ENCODE peak calls at places on chromosomes 4 and X, in eight cellular contexts. O is IMR-90, M is adrenal gland, V is endothelial cell of umbilical vein, J is HCT116, C is ovary, A is NB4, G is transverse colon. P is an unnamed sample.

GRCh38 chr4:13481569-13481968 is 2.6 kb downstream of the RAB28 start:
- DNase-seq in O (peak), G (no peak), M (no peak), A (peak), C (no peak), J (no peak), V (peak), P (peak)

GRCh38 chr4:55879224-55879623 is 25.8 kb downstream of the EXOC1 start:
- DNase-seq in O (no peak), G (no peak), J (no peak), V (no peak), A (no peak), M (no peak), C (no peak), P (no peak)

GRCh38 chrX:110123331-110123782 is 120.4 kb downstream of the TMEM164 start:
- DNase-seq in M (no peak), C (no peak), A (peak), O (no peak), J (no peak), V (no peak), G (no peak), P (no peak)

GRCh38 chr4:4853921-4854648 is 5.4 kb upstream of the MSX1 start:
- DNase-seq in O (no peak), J (no peak), V (no peak), M (no peak), G (no peak), A (no peak), C (no peak), P (no peak)

GRCh38 chr4:38728651-38729141 is 54.1 kb downstream of the TLR10 start:
- DNase-seq in M (no peak), O (no peak), V (no peak), G (peak), C (no peak), A (peak), J (peak), P (peak)

GRCh38 chr4:110869862-110870577 is 247.1 kb upstream of the PITX2 start:
- DNase-seq in J (peak), O (peak), C (no peak), V (peak), G (no peak), M (no peak), A (no peak), P (no peak)

GRCh38 chr4:186587416-186588018 is 32.1 kb upstream of the MTNR1A start:
- DNase-seq in V (peak), O (peak), C (peak), J (peak), G (peak), A (peak), M (peak), P (peak)

GRCh38 chr4:40769266-40769665 is 19.5 kb downstream of the NSUN7 start:
- DNase-seq in M (no peak), V (no peak), C (no peak), A (no peak), G (no peak), O (peak), J (no peak), P (no peak)

GRCh38 chrX:87755493-87755892 is 237.9 kb downstream of the KLHL4 start:
- DNase-seq in J (no peak), V (no peak), M (no peak), O (no peak), A (no peak), C (no peak), G (no peak), P (no peak)

GRCh38 chrX:3144651-3145050 is 103.4 kb downstream of the ARSF start:
- DNase-seq in C (no peak), O (no peak), J (no peak), V (no peak), G (no peak), A (no peak), M (no peak), P (no peak)

GRCh38 chr4:47061435-47061834 is 30.1 kb downstream of the GABRB1 start:
- DNase-seq in O (peak), J (no peak), M (no peak), A (no peak), V (no peak), G (no peak), C (no peak), P (no peak)

GRCh38 chr4:6362243-6362885 is 92.7 kb downstream of the WFS1 start:
- DNase-seq in G (no peak), O (no peak), A (no peak), C (no peak), M (no peak), J (no peak), V (no peak), P (no peak)

GRCh38 chr4:4818440-4819212 is 40.8 kb upstream of the MSX1 start:
- DNase-seq in V (no peak), G (no peak), J (no peak), O (no peak), A (no peak), M (no peak), C (no peak), P (no peak)

GRCh38 chr4:4852591-4853362 is 6.7 kb upstream of the MSX1 start:
- DNase-seq in M (no peak), G (no peak), J (no peak), A (no peak), O (peak), C (peak), V (peak), P (no peak)

GRCh38 chr4:17276821-17277220 is 235.1 kb downstream of the QDPR start:
- DNase-seq in O (peak), G (no peak), A (no peak), J (no peak), V (peak), M (no peak), C (peak), P (no peak)

GRCh38 chr4:149914521-149915115 is 99.0 kb upstream of the IQCM start:
- DNase-seq in J (peak), C (no peak), G (peak), A (peak), M (peak), V (peak), O (peak), P (peak)

GRCh38 chrX:129540068-129540653 is at the start of gene OCRL:
- DNase-seq in G (peak), O (peak), M (peak), V (peak), J (peak), A (peak), C (peak), P (peak)

GRCh38 chr4:67549123-67549522 is 3.8 kb upstream of the CENPC start:
- DNase-seq in A (peak), J (no peak), M (no peak), O (no peak), V (peak), C (no peak), G (no peak), P (peak)

GRCh38 chr4:52550186-52550585 is 108.9 kb downstream of the USP46 start:
- DNase-seq in C (no peak), G (no peak), M (no peak), A (no peak), O (no peak), J (no peak), V (no peak), P (no peak)

GRCh38 chr4:55132775-55133174 is 7.4 kb upstream of the KDR start:
- DNase-seq in G (no peak), V (no peak), C (no peak), O (no peak), A (no peak), M (no peak), J (no peak), P (no peak)

GRCh38 chr4:76125816-76126215 is 22.4 kb downstream of the NUP54 start:
- DNase-seq in G (no peak), V (no peak), A (no peak), J (no peak), M (no peak), C (no peak), O (no peak), P (peak)

GRCh38 chrX:117458243-117458968 is 658.2 kb downstream of the KLHL13 start:
- DNase-seq in J (no peak), A (no peak), O (no peak), G (no peak), V (no peak), C (no peak), M (no peak), P (no peak)

GRCh38 chrX:96447161-96447560 is 237.5 kb upstream of the DIAPH2 start:
- DNase-seq in G (no peak), O (no peak), J (no peak), A (no peak), C (no peak), M (no peak), V (no peak), P (no peak)

GRCh38 chrX:130100180-130100579 is 10.1 kb downstream of the ELF4 start:
- DNase-seq in V (no peak), C (peak), J (no peak), M (peak), G (peak), A (no peak), O (no peak), P (no peak)

GRCh38 chr4:143184217-143184502 is 557 bp upstream of the USP38 start:
- DNase-seq in J (no peak), V (no peak), G (no peak), A (no peak), M (no peak), C (no peak), O (no peak), P (no peak)

GRCh38 chr4:114964016-114964415 is 149.4 kb downstream of the NDST4 start:
- DNase-seq in M (no peak), J (no peak), C (no peak), A (no peak), O (no peak), V (no peak), G (no peak), P (no peak)

GRCh38 chr4:153764611-153765368 is 5.0 kb upstream of the RNF175 start:
- DNase-seq in J (no peak), V (no peak), M (no peak), C (no peak), G (no peak), A (peak), O (no peak), P (no peak)

GRCh38 chrX:69028761-69029120 is 136.5 kb downstream of the PJA1 start:
- DNase-seq in V (no peak), C (no peak), A (no peak), O (no peak), J (no peak), M (no peak), G (no peak), P (no peak)

GRCh38 chr4:108619372-108620100 is 840 bp upstream of the RPL34 start:
- DNase-seq in A (no peak), G (no peak), C (no peak), V (no peak), O (no peak), J (no peak), M (no peak), P (peak)

GRCh38 chrX:41233988-41234387 is 100.0 kb upstream of the DDX3X start:
- DNase-seq in V (no peak), C (no peak), M (no peak), G (no peak), J (no peak), O (no peak), A (no peak), P (no peak)

GRCh38 chr4:67573193-67573592 is 14.7 kb downstream of the STAP1 start:
- DNase-seq in V (no peak), G (no peak), M (no peak), J (no peak), C (no peak), A (no peak), O (no peak), P (no peak)

GRCh38 chrX:69503228-69503834 is 795 bp upstream of the NALF2 start:
- DNase-seq in A (no peak), G (no peak), C (no peak), M (peak), O (no peak), J (peak), V (no peak), P (no peak)

GRCh38 chr4:104901438-104901837 is 245.2 kb upstream of the TET2 start:
- DNase-seq in C (no peak), O (no peak), J (peak), A (peak), M (no peak), V (no peak), G (no peak), P (no peak)

GRCh38 chr4:2914220-2915126 is 48.7 kb downstream of the NOP14 start:
- DNase-seq in M (no peak), A (no peak), V (no peak), C (no peak), O (no peak), J (no peak), G (no peak), P (no peak)

GRCh38 chrX:6223516-6223915 is 5.2 kb downstream of the NLGN4X start:
- DNase-seq in J (no peak), C (no peak), O (no peak), V (no peak), G (no peak), A (no peak), M (no peak), P (no peak)

GRCh38 chrX:13050151-13050550 is 5.7 kb upstream of the FAM9C start:
- DNase-seq in V (no peak), A (no peak), O (no peak), M (no peak), J (no peak), G (no peak), C (no peak), P (no peak)

GRCh38 chr4:139704915-139705485 is 39.4 kb downstream of the MGST2 start:
- DNase-seq in A (peak), V (peak), J (peak), C (no peak), M (no peak), O (peak), G (no peak), P (peak)
- TF ChIP-seq POLR2A in A (no peak), V (no peak), J (no peak), C (no peak), M (no peak), O (no peak), G (no peak), P (no peak)

GRCh38 chr4:123398151-123398802 is 1.7 kb downstream of the SPRY1 start:
- DNase-seq in C (peak), O (peak), G (peak), J (peak), M (peak), A (peak), V (peak), P (peak)
- TF ChIP-seq POLR2A in C (peak), O (no peak), G (no peak), J (no peak), M (peak), A (peak), V (no peak), P (peak)

DNA sequence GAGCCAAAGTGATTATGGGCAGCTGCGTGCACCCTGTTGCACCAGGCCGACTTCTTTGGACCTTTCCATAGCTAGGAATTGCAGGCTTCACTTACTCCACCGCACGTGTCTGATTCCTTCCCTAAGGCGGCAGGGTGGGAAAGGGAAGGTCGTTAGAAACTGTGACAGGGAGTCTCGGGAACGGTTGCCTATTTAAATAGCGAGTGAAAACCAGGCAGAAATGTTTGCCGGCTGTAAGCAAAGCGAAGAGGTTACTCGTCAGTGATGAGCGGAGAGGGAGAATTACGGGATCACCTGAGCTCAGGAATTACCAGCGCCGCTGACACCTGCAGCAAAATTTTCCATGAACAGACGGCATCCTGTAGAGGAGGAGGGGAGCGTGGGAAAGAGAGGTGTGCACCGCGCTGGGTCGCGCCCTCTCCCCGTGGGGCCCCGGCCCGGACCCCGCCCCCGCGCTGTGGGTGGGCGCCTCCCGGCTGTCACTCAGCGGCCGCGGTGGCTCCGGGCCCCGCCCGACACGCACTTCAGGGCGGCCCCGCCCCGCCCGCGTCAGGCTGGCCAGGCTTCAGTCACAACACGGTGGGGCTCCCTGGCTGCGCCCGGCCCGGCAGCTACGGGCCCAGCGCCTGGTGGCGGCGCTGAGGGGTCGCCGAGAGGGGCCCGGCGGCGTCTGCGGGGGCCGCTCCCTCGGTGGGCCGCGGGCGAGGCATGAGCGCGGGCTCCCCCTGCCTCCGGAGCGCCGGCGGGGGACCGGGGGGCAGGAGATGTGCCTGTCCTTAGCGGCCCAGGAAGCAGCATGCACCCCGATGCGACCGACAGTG is at the start of gene SNX25:
- DNase-seq in J (peak), O (peak), C (peak), G (peak), M (peak), V (peak), A (peak), P (peak)
- TF ChIP-seq POLR2A in J (peak), O (peak), C (peak), G (peak), M (peak), V (peak), A (peak), P (peak)

DNA sequence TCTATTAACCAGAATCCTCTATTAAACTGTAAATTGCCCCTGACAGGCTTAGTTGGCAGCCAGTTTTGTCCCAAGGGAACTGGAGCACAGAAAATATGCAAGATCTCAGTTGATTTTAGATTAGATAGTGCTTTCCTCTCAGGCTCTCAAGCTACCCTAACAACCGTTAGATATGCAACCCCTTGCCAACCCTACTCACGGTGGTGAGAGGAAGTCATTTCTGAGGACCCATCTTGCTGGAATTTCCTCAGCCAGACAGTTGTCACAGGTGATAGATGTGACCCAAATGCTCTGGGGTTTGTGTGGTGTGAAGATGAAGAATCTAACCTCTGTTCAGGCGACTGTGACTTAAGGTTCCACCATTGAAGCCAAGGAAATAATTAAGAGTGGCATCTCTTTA is 447.1 kb downstream of the MID1IP1 start:
- DNase-seq in M (no peak), J (no peak), V (no peak), C (no peak), A (no peak), G (no peak), O (no peak), P (no peak)
- TF ChIP-seq POLR2A in M (no peak), J (no peak), V (no peak), C (no peak), A (no peak), G (no peak), O (no peak), P (no peak)

DNA sequence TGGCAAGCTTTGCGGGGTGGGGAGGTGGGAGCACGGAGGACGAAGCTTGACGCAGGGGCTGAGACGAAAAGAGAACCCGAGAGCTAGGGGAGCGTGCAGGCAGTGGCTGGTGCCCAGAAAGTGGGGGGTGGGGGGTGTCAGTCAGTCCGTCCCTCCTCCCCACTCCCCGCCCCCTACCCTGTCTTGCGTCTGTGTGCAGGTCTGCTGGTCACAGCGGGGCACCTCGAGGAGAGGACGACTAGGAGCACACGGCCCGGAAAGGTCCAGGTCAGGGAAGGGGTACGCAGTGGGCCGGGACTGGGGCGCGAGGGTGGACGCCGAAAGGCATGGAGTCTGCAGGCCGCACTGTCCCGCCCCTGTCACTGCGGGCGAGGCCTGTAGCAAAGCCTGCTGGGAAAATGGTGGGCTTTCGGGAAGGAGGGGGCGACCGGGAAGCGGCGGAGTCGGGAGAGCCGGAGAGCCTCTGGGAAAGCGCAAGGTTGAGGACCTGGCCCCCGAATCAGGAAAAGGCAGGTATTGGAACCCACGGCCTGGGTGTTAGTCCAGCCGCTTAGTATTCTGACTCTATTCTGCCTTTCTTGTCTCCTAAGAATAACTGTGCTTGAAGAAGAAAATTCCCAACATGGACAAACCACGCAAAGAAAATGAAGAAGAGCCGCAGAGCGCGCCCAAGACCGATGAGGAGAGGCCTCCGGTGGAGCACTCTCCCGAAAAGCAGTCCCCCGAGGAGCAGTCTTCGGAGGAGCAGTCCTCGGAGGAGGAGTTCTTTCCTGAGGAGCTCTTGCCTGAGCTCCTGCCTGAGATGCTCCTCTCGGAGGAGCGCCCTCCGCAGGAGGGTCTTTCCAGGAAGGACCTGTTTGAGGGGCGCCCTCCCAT is 758 bp downstream of the TCEAL1 start:
- DNase-seq in O (peak), C (peak), V (peak), G (peak), J (no peak), A (peak), M (peak), P (peak)
- TF ChIP-seq POLR2A in O (no peak), C (peak), V (peak), G (peak), J (no peak), A (no peak), M (no peak), P (peak)

GRCh38 chrX:154546354-154547244 is at the start of gene G6PD:
- DNase-seq in M (peak), O (peak), C (peak), J (peak), A (peak), G (peak), V (peak), P (peak)

GRCh38 chrX:154548028-154548316 is 552 bp downstream of the IKBKG start:
- DNase-seq in M (no peak), G (no peak), O (peak), J (no peak), A (no peak), C (no peak), V (no peak), P (no peak)

GRCh38 chrX:154545673-154546274 is 872 bp downstream of the G6PD start:
- DNase-seq in C (no peak), M (no peak), A (no peak), G (no peak), J (no peak), V (no peak), O (no peak), P (no peak)

GRCh38 chrX:154549766-154550165 is 2.3 kb downstream of the IKBKG start:
- DNase-seq in V (no peak), G (no peak), O (peak), M (no peak), A (no peak), C (no peak), J (no peak), P (no peak)

GRCh38 chrX:154547245-154548027 is at the start of gene IKBKG:
- DNase-seq in O (peak), A (peak), V (peak), M (peak), G (peak), J (peak), C (peak), P (peak)
- TF ChIP-seq POLR2A in O (peak), A (peak), V (no peak), M (peak), G (peak), J (peak), C (peak), P (peak)

P was measured in erythroblast.